ENCODE peak calls at places on chromosomes 5 and 9, in eight cellular contexts. N is smooth muscle cell of the brain vasculature; S is T-cell; H is lower lobe of right lung; J is activated gamma-delta T cell treated with Interleukin-2 at 50 U/mL for 16 hours; C is NCI-H748 treated with DMSO at 0.1 percent for 48 hours; O is ovary; B is stimulated activated CD4-positive, alpha-beta T cell treated with anti-CD3 and anti-CD28 coated beads, Interleukin-4, amount 100 ng/mL, for 48 hours. W is an unnamed sample.

GRCh38 chr5:68745459-68745858 is 348.4 kb upstream of the SLC30A5 start:
- DNase-seq in O (no peak), B (no peak), N (no peak), C (no peak), H (no peak), S (no peak), J (no peak), W (no peak)

GRCh38 chr5:16453609-16454008 is 12.0 kb downstream of the ZNF622 start:
- DNase-seq in C (peak), H (no peak), S (no peak), B (no peak), O (no peak), J (no peak), N (no peak), W (no peak)

GRCh38 chr5:84113246-84114118 is 271.2 kb downstream of the EDIL3 start:
- DNase-seq in N (no peak), J (no peak), C (peak), H (no peak), B (no peak), O (no peak), S (no peak), W (no peak)

GRCh38 chr9:91783411-91783810 is 166.6 kb downstream of the ROR2 start:
- DNase-seq in N (no peak), O (no peak), S (no peak), H (no peak), C (no peak), B (no peak), J (no peak), W (no peak)

GRCh38 chr5:131381011-131381410 is 117.2 kb downstream of the CDC42SE2 start:
- DNase-seq in O (no peak), S (no peak), J (no peak), C (no peak), H (no peak), N (no peak), B (no peak), W (no peak)

GRCh38 chr5:116930628-116931027 is 356.0 kb upstream of the SEMA6A start:
- DNase-seq in N (no peak), C (no peak), O (no peak), B (no peak), H (no peak), J (no peak), S (no peak), W (no peak)

GRCh38 chr5:23446436-23446835 is 61.0 kb upstream of the PRDM9 start:
- DNase-seq in S (no peak), O (no peak), H (no peak), N (no peak), J (no peak), B (no peak), C (no peak), W (no peak)

GRCh38 chr5:35464757-35465156 is 152.9 kb upstream of the SPEF2 start:
- DNase-seq in C (no peak), J (no peak), B (no peak), N (no peak), S (no peak), O (no peak), H (no peak), W (no peak)

GRCh38 chr5:169895876-169896275 is 84.4 kb downstream of the INSYN2B start:
- DNase-seq in N (no peak), S (no peak), O (no peak), C (no peak), J (no peak), B (no peak), H (no peak), W (no peak)

GRCh38 chr5:180718810-180719453 is 20.9 kb downstream of the OR2Y1 start:
- DNase-seq in S (peak), O (no peak), B (peak), N (no peak), J (peak), C (peak), H (no peak), W (peak)

GRCh38 chr9:18396102-18396728 is 77.7 kb upstream of the ADAMTSL1 start:
- DNase-seq in J (no peak), H (no peak), B (no peak), N (no peak), O (no peak), C (peak), S (no peak), W (no peak)

GRCh38 chr5:169980418-169981053 is at the start of gene INSYN2B:
- DNase-seq in J (no peak), N (peak), C (peak), B (peak), O (peak), S (no peak), H (peak), W (peak)

GRCh38 chr5:137273511-137273910 is 225.6 kb downstream of the SPOCK1 start:
- DNase-seq in S (no peak), B (no peak), N (no peak), H (no peak), O (no peak), J (no peak), C (no peak), W (no peak)

GRCh38 chr9:87148391-87149237 is 201.3 kb upstream of the GAS1 start:
- DNase-seq in N (peak), J (no peak), O (peak), C (peak), H (peak), B (no peak), S (no peak), W (peak)

GRCh38 chr9:133468374-133468773 is 8.6 kb downstream of the CACFD1 start:
- DNase-seq in B (no peak), C (no peak), O (no peak), S (no peak), N (no peak), H (no peak), J (no peak), W (no peak)

GRCh38 chr9:117681827-117682226 is 22.4 kb upstream of the TLR4 start:
- DNase-seq in B (no peak), O (no peak), C (no peak), J (no peak), H (no peak), S (no peak), N (no peak), W (no peak)

GRCh38 chr5:177080265-177080664 is 6.5 kb upstream of the FGFR4 start:
- DNase-seq in J (no peak), N (no peak), C (no peak), O (no peak), B (no peak), S (no peak), H (no peak), W (no peak)

GRCh38 chr5:134451618-134452505 is 40.2 kb upstream of the CDKN2AIPNL start:
- DNase-seq in O (peak), C (no peak), J (no peak), N (peak), H (no peak), S (no peak), B (no peak), W (no peak)

GRCh38 chr5:67377651-67378050 is 181.1 kb upstream of the CD180 start:
- DNase-seq in O (no peak), J (no peak), S (no peak), N (no peak), C (no peak), H (no peak), B (no peak), W (no peak)

GRCh38 chr9:123724211-123724831 is 205.6 kb downstream of the DENND1A start:
- DNase-seq in O (no peak), N (no peak), C (no peak), S (no peak), H (no peak), J (no peak), B (no peak), W (no peak)

GRCh38 chr5:111453290-111453689 is 59.0 kb downstream of the STARD4 start:
- DNase-seq in O (no peak), C (no peak), S (no peak), H (no peak), J (no peak), B (no peak), N (no peak), W (no peak)

GRCh38 chr5:34550977-34551376 is 105.2 kb upstream of the RAI14 start:
- DNase-seq in C (no peak), O (no peak), S (no peak), N (no peak), H (no peak), B (no peak), J (no peak), W (no peak)

GRCh38 chr5:150486402-150487198 is 21.3 kb upstream of the NDST1 start:
- DNase-seq in S (peak), C (no peak), B (peak), H (peak), J (peak), O (peak), N (no peak), W (peak)

GRCh38 chr9:94173632-94174031 is 85.5 kb upstream of the ZNF169 start:
- DNase-seq in C (no peak), N (no peak), H (no peak), O (no peak), J (no peak), B (peak), S (no peak), W (no peak)

GRCh38 chr9:89952401-89952800 is 347.6 kb downstream of the GADD45G start:
- DNase-seq in H (no peak), O (no peak), S (no peak), J (no peak), B (no peak), C (no peak), N (no peak), W (no peak)

GRCh38 chr5:158546080-158546479 is 553.6 kb downstream of the EBF1 start:
- DNase-seq in S (no peak), O (no peak), C (no peak), H (no peak), J (no peak), N (no peak), B (no peak), W (no peak)

GRCh38 chr9:14098102-14098501 is 215.8 kb downstream of the NFIB start:
- DNase-seq in O (no peak), C (no peak), N (no peak), S (no peak), H (no peak), B (no peak), J (no peak), W (no peak)

GRCh38 chr5:135829681-135830383 is 4.6 kb upstream of the SLC25A48 start:
- DNase-seq in B (peak), S (peak), O (peak), H (peak), N (peak), C (peak), J (no peak), W (peak)

GRCh38 chr9:87551692-87552303 is 54.1 kb downstream of the DAPK1 start:
- DNase-seq in J (no peak), H (no peak), B (no peak), S (no peak), C (no peak), N (no peak), O (no peak), W (no peak)

GRCh38 chr9:95067888-95068287 is 249.6 kb downstream of the FANCC start:
- DNase-seq in B (no peak), C (no peak), H (no peak), J (no peak), N (no peak), O (no peak), S (no peak), W (no peak)

GRCh38 chr9:124808246-124808956 is 31.5 kb downstream of the OLFML2A start:
- DNase-seq in N (no peak), O (no peak), J (no peak), S (no peak), H (no peak), C (no peak), B (no peak), W (no peak)

GRCh38 chr9:37921168-37921510 is 17.2 kb upstream of the SLC25A51 start:
- DNase-seq in B (no peak), S (no peak), O (no peak), J (no peak), C (no peak), H (no peak), N (no peak), W (no peak)

W was measured in HuH-7.